ENCODE peak calls at places on chromosomes 6 and 20, in seven cellular contexts. S, H, E, W, V, K and C are unnamed samples.

GRCh38 chr20:10985536-10985935 is 311.7 kb upstream of the JAG1 start:
- DNase-seq in S (no peak), H (no peak), E (no peak), W (no peak), V (no peak), K (no peak), C (no peak)

GRCh38 chr20:47487175-47487917 is 14.3 kb upstream of the NCOA3 start:
- DNase-seq in S (no peak), H (no peak), E (no peak), W (peak; percentile 53), V (peak; percentile 21), K (no peak), C (peak; percentile 49)

GRCh38 chr20:32582659-32583580 is 2.2 kb downstream of the NOL4L start:
- DNase-seq in S (no peak), H (peak; percentile 90), E (no peak), W (no peak), V (peak; percentile 17), K (no peak), C (no peak)

GRCh38 chr6:4291453-4292403 is 156.4 kb upstream of the ECI2 start:
- DNase-seq in S (no peak), H (no peak), E (no peak), W (no peak), V (no peak), K (no peak), C (no peak)

GRCh38 chr20:11810316-11811130 is 107.2 kb upstream of the BTBD3 start:
- DNase-seq in S (no peak), H (no peak), E (no peak), W (no peak), V (no peak), K (no peak), C (no peak)

GRCh38 chr6:135310291-135310690 is 129.2 kb downstream of the MYB start:
- DNase-seq in S (no peak), H (no peak), E (no peak), W (no peak), V (no peak), K (no peak), C (no peak)

GRCh38 chr6:39430968-39431523 is 108.5 kb upstream of the KCNK16 start:
- DNase-seq in S (peak; percentile 71), H (peak; percentile 38), E (no peak), W (no peak), V (peak; percentile 63), K (peak; percentile 56), C (no peak)

GRCh38 chr6:130282234-130282995 is 59.7 kb upstream of the SAMD3 start:
- DNase-seq in S (no peak), H (no peak), E (no peak), W (no peak), V (peak; percentile 55), K (no peak), C (no peak)

GRCh38 chr20:1434571-1435336 is 31.9 kb downstream of the NSFL1C start:
- DNase-seq in S (no peak), H (no peak), E (no peak), W (peak; percentile 58), V (peak; percentile 60), K (no peak), C (peak; percentile 88)

GRCh38 chr6:33443619-33444504 is 10.5 kb upstream of the ZBTB9 start:
- DNase-seq in S (no peak), H (no peak), E (no peak), W (no peak), V (no peak), K (no peak), C (no peak)

GRCh38 chr6:18277181-18278006 is 13.1 kb upstream of the DEK start:
- DNase-seq in S (no peak), H (peak; percentile 30), E (no peak), W (no peak), V (no peak), K (no peak), C (no peak)

GRCh38 chr6:31471711-31472110 is 26.2 kb upstream of the MICB start:
- DNase-seq in S (no peak), H (no peak), E (no peak), W (no peak), V (no peak), K (no peak), C (no peak)

GRCh38 chr6:33727932-33728331 is 16.4 kb upstream of the UQCC2 start:
- DNase-seq in S (peak; percentile 39), H (no peak), E (no peak), W (no peak), V (no peak), K (no peak), C (no peak)

GRCh38 chr20:9647741-9648140 is 133.4 kb downstream of the LAMP5 start:
- DNase-seq in S (no peak), H (no peak), E (no peak), W (no peak), V (no peak), K (no peak), C (no peak)

GRCh38 chr6:139480356-139480833 is 105.9 kb upstream of the CITED2 start:
- DNase-seq in S (no peak), H (no peak), E (no peak), W (no peak), V (no peak), K (no peak), C (no peak)

GRCh38 chr6:7909323-7910276 is 988 bp downstream of the TXNDC5 start:
- DNase-seq in S (peak; percentile 71), H (peak; percentile 71), E (no peak), W (peak; percentile 25), V (peak; percentile 54), K (peak; percentile 86), C (no peak)

GRCh38 chr6:29723666-29724588 is 693 bp downstream of the HLA-F start:
- DNase-seq in S (peak; percentile 61), H (peak; percentile 24), E (no peak), W (peak; percentile 58), V (peak; percentile 76), K (peak; percentile 80), C (no peak)

GRCh38 chr6:98985391-98985790 is 37.6 kb upstream of the FBXL4 start:
- DNase-seq in S (no peak), H (no peak), E (no peak), W (no peak), V (no peak), K (no peak), C (no peak)

GRCh38 chr20:42118409-42119125 is 500.4 kb upstream of the CHD6 start:
- DNase-seq in S (no peak), H (no peak), E (no peak), W (no peak), V (no peak), K (no peak), C (no peak)

GRCh38 chr6:22886881-22887581 is 317.7 kb downstream of the HDGFL1 start:
- DNase-seq in S (no peak), H (no peak), E (no peak), W (no peak), V (no peak), K (no peak), C (no peak)

GRCh38 chr20:17854307-17854903 is 114.2 kb downstream of the SNX5 start:
- DNase-seq in S (no peak), H (peak; percentile 66), E (no peak), W (no peak), V (peak; percentile 90), K (peak; percentile 71), C (peak; percentile 24)

GRCh38 chr20:19000071-19000470 is 186.5 kb downstream of the SCP2D1 start:
- DNase-seq in S (no peak), H (no peak), E (no peak), W (no peak), V (no peak), K (no peak), C (no peak)

GRCh38 chr20:48831702-48832422 is 4.1 kb upstream of the PREX1 start:
- DNase-seq in S (no peak), H (no peak), E (no peak), W (no peak), V (no peak), K (no peak), C (no peak)

DNA sequence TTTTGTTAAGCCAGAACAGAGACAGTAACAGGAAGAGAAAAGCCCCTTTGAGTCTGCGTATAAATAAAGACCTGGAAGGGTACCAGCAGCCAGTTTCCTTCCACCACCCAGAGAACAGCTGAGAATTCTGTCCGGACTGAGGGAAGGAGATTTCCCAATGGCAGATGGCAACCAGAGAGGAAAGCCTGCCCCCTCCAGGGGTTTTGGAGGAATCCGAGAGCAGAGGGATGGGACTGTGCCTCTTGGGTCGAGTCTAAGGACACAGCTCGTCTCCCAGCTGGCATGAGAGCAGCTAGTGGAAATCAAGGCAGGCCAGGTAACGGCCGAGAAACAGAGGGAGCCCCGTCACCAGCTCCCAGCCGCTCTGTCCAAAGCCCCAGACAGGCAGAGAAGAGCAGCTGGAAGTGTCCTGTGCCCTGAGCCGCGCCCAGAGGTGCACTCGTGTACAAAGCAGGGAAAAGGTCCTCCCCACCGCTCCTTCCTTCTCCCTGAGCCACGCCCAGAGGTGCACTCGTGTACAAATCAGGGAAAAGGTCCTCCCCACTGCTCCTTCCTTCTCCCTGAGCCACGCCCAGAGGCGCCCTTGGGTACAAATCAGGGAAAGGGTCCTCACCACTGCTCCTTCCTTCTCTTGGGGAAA is 134.0 kb upstream of the SNX9 start:
- DNase-seq in S (no peak), H (no peak), E (no peak), W (no peak), V (peak; percentile 61), K (peak; percentile 60), C (no peak)
- TF ChIP-seq CTCF in S (no peak), H (no peak), E (no peak), W (no peak), V (no peak), K (no peak), C (no peak)

DNA sequence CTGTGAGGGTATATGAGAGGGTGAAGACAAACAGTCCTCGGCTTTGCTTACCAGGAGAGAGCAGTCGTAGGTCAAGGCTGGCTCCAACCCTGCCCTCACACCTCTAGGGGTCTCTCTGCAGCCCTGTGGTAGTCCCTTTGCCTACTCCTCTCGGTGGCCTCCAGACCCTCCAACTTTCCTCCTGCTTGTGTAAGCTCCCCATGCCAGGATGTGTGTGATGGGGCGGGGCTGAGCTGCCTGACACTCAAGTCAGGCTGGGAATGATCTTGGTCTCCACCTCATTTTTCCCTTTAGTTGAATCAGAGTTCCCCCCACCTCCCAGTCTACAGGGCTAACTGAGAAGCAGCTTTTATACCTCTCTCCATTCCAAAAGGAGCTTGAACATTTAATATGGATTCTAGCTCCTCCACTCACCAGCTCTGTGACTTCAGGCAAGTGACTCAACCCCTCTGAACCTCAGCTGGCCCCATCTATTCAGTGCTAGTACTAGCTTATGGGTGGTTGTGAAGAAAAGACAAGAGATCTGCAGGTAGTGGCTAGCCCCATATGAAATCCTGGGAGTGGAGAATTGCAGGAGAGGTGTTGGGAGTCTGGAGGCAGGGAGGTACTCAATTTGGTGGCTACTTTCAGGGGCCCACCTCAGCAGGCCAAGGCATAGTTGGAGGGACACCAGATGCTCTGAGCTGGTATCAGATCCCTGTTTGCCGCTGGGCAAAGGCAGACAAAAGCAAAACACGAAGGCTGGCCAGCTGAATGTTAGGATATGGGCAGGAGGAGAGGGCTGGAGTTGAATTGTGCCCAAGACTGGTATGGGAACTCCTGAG is 971 bp downstream of the SLC29A1 start:
- DNase-seq in S (no peak), H (peak; percentile 59), E (no peak), W (no peak), V (no peak), K (no peak), C (no peak)
- TF ChIP-seq CTCF in S (no peak), H (no peak), E (no peak), W (no peak), V (no peak), K (no peak), C (peak; percentile 12)

GRCh38 chr6:144036064-144036873 is 28.2 kb upstream of the PLAGL1 start:
- DNase-seq in S (peak; percentile 55), H (no peak), E (no peak), W (no peak), V (peak; percentile 36), K (peak; percentile 55), C (peak; percentile 47)
- TF ChIP-seq CTCF in S (no peak), H (no peak), E (peak; percentile 38), W (no peak), V (no peak), K (no peak), C (peak; percentile 17)

GRCh38 chr6:132780770-132781371 is 17.6 kb downstream of the SLC18B1 start:
- DNase-seq in S (no peak), H (no peak), E (no peak), W (no peak), V (no peak), K (no peak), C (no peak)
- TF ChIP-seq CTCF in S (peak; percentile 19), H (no peak), E (peak; percentile 63), W (no peak), V (no peak), K (no peak), C (peak; percentile 47)